ENCODE peak calls at places on chromosome 22, in six cellular contexts. C, Q, F, L, O and J are unnamed samples.

GRCh38 chr22:21003782-21004181 is 1.9 kb upstream of the THAP7 start:
- DNase-seq in C (no peak), Q (peak; percentile 67), F (no peak), L (no peak), O (no peak), J (no peak)

GRCh38 chr22:42294034-42294985 is 23.9 kb upstream of the TCF20 start:
- DNase-seq in C (no peak), Q (peak; percentile 50), F (peak; percentile 92), L (no peak), O (peak; percentile 39), J (no peak)

GRCh38 chr22:27835446-27835845 is 33.9 kb upstream of the MN1 start:
- DNase-seq in C (no peak), Q (no peak), F (no peak), L (no peak), O (no peak), J (no peak)

GRCh38 chr22:36399473-36399780 is 11.7 kb upstream of the MYH9 start:
- DNase-seq in C (no peak), Q (no peak), F (no peak), L (no peak), O (no peak), J (no peak)

GRCh38 chr22:23913306-23913660 is 19.1 kb downstream of the MIF start:
- DNase-seq in C (no peak), Q (no peak), F (no peak), L (no peak), O (no peak), J (no peak)

GRCh38 chr22:41619979-41620645 is 731 bp downstream of the DESI1 start:
- DNase-seq in C (peak; percentile 38), Q (peak; percentile 46), F (peak; percentile 78), L (no peak), O (peak; percentile 49), J (no peak)

GRCh38 chr22:24067587-24068376 is 56.7 kb downstream of the CABIN1 start:
- DNase-seq in C (no peak), Q (no peak), F (no peak), L (no peak), O (no peak), J (no peak)

GRCh38 chr22:18057568-18058209 is 20.1 kb upstream of the PEX26 start:
- DNase-seq in C (no peak), Q (peak; percentile 71), F (no peak), L (peak; percentile 68), O (peak; percentile 63), J (peak; percentile 60)

GRCh38 chr22:23495614-23496444 is 84.3 kb downstream of the IGLL1 start:
- DNase-seq in C (no peak), Q (no peak), F (peak; percentile 39), L (no peak), O (no peak), J (no peak)

GRCh38 chr22:49263101-49263500 is 564.6 kb downstream of the BRD1 start:
- DNase-seq in C (no peak), Q (no peak), F (no peak), L (no peak), O (no peak), J (no peak)

GRCh38 chr22:46175631-46176030 is 25.3 kb downstream of the PPARA start:
- DNase-seq in C (no peak), Q (no peak), F (no peak), L (no peak), O (no peak), J (no peak)

DNA sequence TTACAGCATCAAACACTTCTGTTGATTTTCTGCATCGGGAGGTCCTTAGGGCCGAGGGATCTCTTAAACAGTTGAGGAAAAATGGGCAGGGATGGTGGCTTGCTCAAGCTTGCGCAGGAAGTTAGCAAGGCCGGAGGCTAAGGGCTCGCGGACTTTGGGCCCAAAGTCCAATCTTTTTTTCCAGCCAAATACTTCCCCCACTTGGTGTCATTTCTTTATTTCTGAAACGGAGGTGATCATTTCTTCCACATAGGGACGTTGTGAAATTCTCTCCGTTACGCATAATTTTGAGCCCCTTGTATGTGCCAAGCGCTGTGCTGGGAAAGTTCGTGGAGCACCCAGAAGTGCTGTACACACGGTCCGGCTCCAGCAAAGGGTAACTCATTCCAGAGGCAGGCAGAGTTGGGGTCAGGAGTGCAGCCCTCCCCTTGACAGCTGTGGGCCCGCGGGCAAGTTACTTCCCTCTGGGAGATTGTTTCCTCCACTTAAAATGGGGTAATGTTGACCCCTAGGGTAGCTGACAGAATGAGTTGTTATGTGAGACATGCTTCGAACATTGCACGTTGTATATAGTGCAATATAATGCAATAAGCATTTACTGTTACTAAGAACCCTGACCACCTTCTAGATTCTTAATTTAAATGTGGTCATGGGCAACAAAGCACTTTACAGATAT is 837 bp downstream of the MIEF1 start:
- DNase-seq in C (no peak), Q (no peak), F (no peak), L (no peak), O (no peak), J (no peak)
- TF ChIP-seq RFX5 in C (no peak), Q (no peak), F (no peak), L (no peak), O (no peak), J (no peak)

DNA sequence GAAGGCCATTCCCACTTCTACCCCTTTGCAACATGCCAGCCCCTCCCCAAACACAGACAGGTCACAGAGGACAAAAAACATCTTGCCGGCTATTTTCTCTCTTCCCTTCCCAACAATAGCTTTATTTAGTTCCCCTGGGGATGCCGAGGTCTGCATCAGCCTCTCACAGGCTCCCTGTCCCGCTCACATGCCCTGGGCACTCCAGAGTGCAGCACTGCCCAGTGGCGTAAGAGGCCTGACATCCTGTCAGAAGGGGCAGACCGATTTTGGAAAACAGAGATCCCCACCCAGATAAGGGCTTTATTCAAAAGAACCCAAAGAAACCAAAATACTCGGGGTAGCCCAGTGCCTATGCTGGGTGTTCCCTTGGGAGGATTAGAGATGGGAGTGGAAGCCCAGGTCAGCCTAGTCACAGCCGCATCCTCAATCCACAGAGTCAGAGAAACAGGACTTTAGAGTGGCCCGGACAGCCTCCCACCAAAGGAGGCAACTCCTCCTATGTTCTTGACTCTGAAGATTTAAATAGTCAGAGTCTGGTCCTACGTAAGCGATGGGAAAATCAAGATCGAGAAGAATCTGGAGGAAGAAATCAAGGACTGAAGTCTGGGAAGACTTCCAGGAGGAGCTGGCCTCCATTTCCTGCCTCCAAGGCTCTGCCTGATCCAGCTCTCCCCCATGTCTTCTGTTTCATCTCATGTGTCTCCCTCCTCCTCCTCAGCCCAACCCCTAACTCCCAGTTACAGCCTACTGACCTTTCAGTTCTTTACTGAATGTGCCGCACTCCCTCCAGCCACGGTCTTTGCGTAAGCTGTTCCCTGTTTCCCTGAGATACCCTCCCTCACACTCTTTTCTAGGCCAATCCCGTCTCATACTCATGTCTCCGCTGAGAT is 129.3 kb downstream of the FBXO7 start:
- DNase-seq in C (no peak), Q (no peak), F (no peak), L (no peak), O (no peak), J (no peak)
- TF ChIP-seq MAX in C (no peak), Q (no peak), F (no peak), L (no peak), O (no peak), J (no peak)

GRCh38 chr22:25748140-25748539 is 6.2 kb downstream of the MYO18B start:
- DNase-seq in C (no peak), Q (no peak), F (no peak), L (no peak), O (no peak), J (no peak)

GRCh38 chr22:25746012-25746373 is 4.0 kb downstream of the MYO18B start:
- DNase-seq in C (peak; percentile 78), Q (no peak), F (no peak), L (no peak), O (no peak), J (no peak)

GRCh38 chr22:25745341-25746011 is 3.5 kb downstream of the MYO18B start:
- DNase-seq in C (no peak), Q (no peak), F (no peak), L (no peak), O (no peak), J (no peak)

GRCh38 chr22:25748704-25749103 is 6.7 kb downstream of the MYO18B start:
- DNase-seq in C (no peak), Q (no peak), F (no peak), L (no peak), O (peak; percentile 69), J (no peak)

GRCh38 chr22:25747245-25747944 is 5.4 kb downstream of the MYO18B start:
- DNase-seq in C (peak; percentile 85), Q (peak; percentile 77), F (no peak), L (no peak), O (peak; percentile 35), J (peak; percentile 49)
- TF ChIP-seq RFX5 in C (peak; percentile 38), Q (no peak), F (no peak), L (no peak), O (no peak), J (no peak)

GRCh38 chr22:30868663-30869385 is 99.8 kb downstream of the MORC2 start:
- DNase-seq in C (peak; percentile 30), Q (no peak), F (no peak), L (no peak), O (no peak), J (no peak)

GRCh38 chr22:30869996-30870395 is 98.6 kb downstream of the MORC2 start:
- DNase-seq in C (peak; percentile 19), Q (no peak), F (no peak), L (no peak), O (no peak), J (no peak)

GRCh38 chr22:30866216-30866615 is 102.4 kb downstream of the MORC2 start:
- DNase-seq in C (peak; percentile 4), Q (no peak), F (no peak), L (no peak), O (no peak), J (no peak)

GRCh38 chr22:30866811-30867271 is 101.7 kb downstream of the MORC2 start:
- DNase-seq in C (peak; percentile 50), Q (no peak), F (no peak), L (no peak), O (peak; percentile 31), J (peak; percentile 22)

DNA sequence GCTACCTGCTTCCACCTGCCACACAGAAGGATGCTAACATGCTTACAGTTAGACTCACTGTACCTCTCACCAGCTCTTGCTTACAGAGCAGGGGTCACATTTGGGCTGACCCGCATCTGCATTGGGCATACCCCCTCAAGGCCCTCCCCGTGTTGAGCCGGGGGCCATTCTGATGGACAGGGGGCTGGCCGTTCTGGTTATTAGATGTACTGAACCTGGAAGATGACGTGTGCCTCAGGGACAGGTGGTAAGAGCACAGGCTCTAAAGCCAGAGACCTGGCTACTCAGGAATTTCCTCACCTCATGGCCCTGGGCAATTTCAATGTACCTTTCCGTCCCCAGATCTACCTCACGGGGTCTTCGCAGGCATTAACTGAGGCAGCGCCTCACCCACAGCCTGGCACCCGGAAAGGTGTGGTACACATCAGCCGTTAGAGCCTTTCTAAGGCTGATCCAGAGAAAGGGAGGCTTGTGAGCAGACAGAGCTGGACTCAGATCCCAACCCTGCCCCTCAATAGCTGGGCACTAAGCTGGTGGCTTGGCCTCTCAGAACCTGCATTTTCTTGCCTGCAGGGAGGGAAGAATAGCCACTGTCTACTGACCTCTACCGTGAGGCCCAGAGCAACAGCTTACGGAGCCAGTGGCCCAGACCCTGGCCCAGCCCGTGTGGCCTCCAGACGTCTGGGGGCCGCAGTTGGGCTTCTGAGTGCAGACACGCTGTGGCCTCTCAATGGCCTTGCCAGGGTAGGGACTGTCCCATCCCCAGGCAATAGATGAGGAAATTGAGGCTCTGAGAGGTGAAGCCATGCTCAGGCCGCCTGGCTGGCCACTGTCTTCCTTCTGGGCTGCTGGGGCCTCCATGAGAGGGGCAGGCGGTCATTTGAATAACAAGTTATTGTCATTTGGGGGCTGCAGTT is 100.6 kb downstream of the MORC2 start:
- DNase-seq in C (peak; percentile 45), Q (no peak), F (no peak), L (no peak), O (no peak), J (no peak)
- TF ChIP-seq MAX in C (no peak), Q (no peak), F (no peak), L (no peak), O (no peak), J (no peak)